ENCODE peak calls at places on chromosomes 2 and 18, in nine cellular contexts. J is RWPE1; X is effector memory CD4-positive, alpha-beta T cell; C is HCT116; G is body of pancreas; Z is heart right ventricle; T is H9; W is neural progenitor cell; Y is mammary epithelial cell. E is an unnamed sample.

GRCh38 chr18:61637319-61637718 is 255.5 kb downstream of the RNF152 start:
- DNase-seq in T (peak), W (peak), J (no peak), X (no peak), G (peak), C (no peak), Y (no peak), Z (no peak), E (no peak)

GRCh38 chr2:9478526-9478925 is 4.2 kb downstream of the IAH1 start:
- DNase-seq in Z (no peak), J (no peak), G (no peak), X (no peak), W (no peak), Y (no peak), C (no peak), T (no peak), E (no peak)

GRCh38 chr2:72973566-72974435 is 56.5 kb downstream of the EMX1 start:
- DNase-seq in Y (peak), X (no peak), G (peak), Z (peak), J (peak), W (peak), T (peak), C (peak), E (no peak)

GRCh38 chr2:128027278-128027800 is 520 bp downstream of the SAP130 start:
- DNase-seq in G (peak), T (peak), C (peak), W (peak), Y (peak), X (peak), J (peak), Z (peak), E (peak)

GRCh38 chr2:17869128-17869527 is 9.3 kb upstream of the KCNS3 start:
- DNase-seq in X (no peak), W (no peak), T (no peak), J (peak), Y (peak), Z (no peak), G (no peak), C (peak), E (no peak)

GRCh38 chr2:38095655-38095995 is 19.7 kb upstream of the CYP1B1 start:
- DNase-seq in W (no peak), T (no peak), J (no peak), Y (no peak), X (no peak), G (no peak), C (no peak), Z (no peak), E (no peak)

GRCh38 chr2:33526132-33526531 is 49.7 kb downstream of the RASGRP3 start:
- DNase-seq in X (no peak), Y (no peak), W (no peak), Z (no peak), G (no peak), J (no peak), T (no peak), C (no peak), E (no peak)

GRCh38 chr2:232901711-232902578 is 31.9 kb downstream of the SNORC start:
- DNase-seq in W (no peak), G (no peak), J (peak), X (no peak), Z (no peak), C (peak), T (peak), Y (peak), E (no peak)

GRCh38 chr18:52670903-52671302 is 330.9 kb downstream of the DCC start:
- DNase-seq in G (no peak), T (no peak), X (no peak), C (no peak), J (peak), W (no peak), Z (no peak), Y (peak), E (no peak)

GRCh38 chr2:158493458-158493857 is 36.7 kb downstream of the PKP4 start:
- DNase-seq in J (no peak), T (no peak), G (no peak), Z (no peak), W (peak), Y (no peak), X (no peak), C (no peak), E (no peak)
- H3K27ac ChIP-seq in J (no peak), T (no peak), G (no peak), Z (no peak), W (peak), Y (no peak), X (no peak), C (no peak), E (no peak)

GRCh38 chr2:19711470-19712372 is 190.1 kb downstream of the TTC32 start:
- DNase-seq in T (peak), G (no peak), C (peak), W (peak), X (no peak), Z (peak), Y (peak), J (peak), E (peak)
- H3K27ac ChIP-seq in T (no peak), G (no peak), C (no peak), W (no peak), X (no peak), Z (peak), Y (peak), J (peak), E (no peak)

GRCh38 chr18:8910186-8910585 is 192.3 kb upstream of the NDUFV2 start:
- DNase-seq in Y (no peak), W (no peak), J (no peak), C (no peak), T (no peak), G (no peak), X (no peak), Z (no peak), E (no peak)
- H3K27ac ChIP-seq in Y (no peak), W (no peak), J (no peak), C (no peak), T (no peak), G (no peak), X (no peak), Z (no peak), E (no peak)

GRCh38 chr2:113118263-113118657 is 9.1 kb upstream of the IL1RN start:
- DNase-seq in C (no peak), G (no peak), Z (no peak), T (no peak), J (no peak), W (no peak), X (no peak), Y (no peak), E (no peak)
- H3K27ac ChIP-seq in C (no peak), G (no peak), Z (no peak), T (no peak), J (peak), W (no peak), X (no peak), Y (peak), E (no peak)

GRCh38 chr2:85745619-85746018 is 8.2 kb upstream of the ATOH8 start:
- DNase-seq in Y (no peak), Z (no peak), T (no peak), J (no peak), G (no peak), W (no peak), X (no peak), C (no peak), E (no peak)
- H3K27ac ChIP-seq in Y (no peak), Z (peak), T (no peak), J (no peak), G (no peak), W (no peak), X (no peak), C (no peak), E (peak)

GRCh38 chr2:80147690-80148089 is 156.9 kb downstream of the LRRTM1 start:
- DNase-seq in W (no peak), T (no peak), G (no peak), Z (no peak), X (no peak), J (no peak), Y (no peak), C (no peak), E (no peak)
- H3K27ac ChIP-seq in W (no peak), T (no peak), G (no peak), Z (no peak), X (no peak), J (no peak), Y (no peak), C (no peak), E (no peak)

DNA sequence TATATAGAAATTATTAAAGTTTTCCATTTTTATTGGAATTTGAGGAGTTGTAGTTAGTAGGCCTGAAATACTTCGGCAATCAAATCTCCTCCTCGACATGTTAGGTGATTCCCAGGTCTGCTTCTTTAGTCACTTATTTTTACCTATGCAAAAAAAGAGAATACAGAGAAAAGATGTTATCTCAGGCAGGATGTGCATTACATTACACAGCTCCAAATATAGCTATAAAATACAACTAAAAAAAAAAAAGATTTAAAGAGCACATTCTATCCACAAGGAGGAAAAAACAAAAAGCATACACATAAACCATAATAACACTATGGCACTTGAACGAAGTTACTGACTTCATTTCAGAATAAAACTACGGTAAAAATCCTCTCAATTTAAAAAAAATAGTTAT is 8.1 kb downstream of the STK17B start:
- DNase-seq in Z (no peak), J (no peak), W (no peak), Y (no peak), C (no peak), X (no peak), G (no peak), T (no peak), E (no peak)
- H3K27ac ChIP-seq in Z (no peak), J (no peak), W (no peak), Y (no peak), C (no peak), X (peak), G (no peak), T (no peak), E (no peak)

DNA sequence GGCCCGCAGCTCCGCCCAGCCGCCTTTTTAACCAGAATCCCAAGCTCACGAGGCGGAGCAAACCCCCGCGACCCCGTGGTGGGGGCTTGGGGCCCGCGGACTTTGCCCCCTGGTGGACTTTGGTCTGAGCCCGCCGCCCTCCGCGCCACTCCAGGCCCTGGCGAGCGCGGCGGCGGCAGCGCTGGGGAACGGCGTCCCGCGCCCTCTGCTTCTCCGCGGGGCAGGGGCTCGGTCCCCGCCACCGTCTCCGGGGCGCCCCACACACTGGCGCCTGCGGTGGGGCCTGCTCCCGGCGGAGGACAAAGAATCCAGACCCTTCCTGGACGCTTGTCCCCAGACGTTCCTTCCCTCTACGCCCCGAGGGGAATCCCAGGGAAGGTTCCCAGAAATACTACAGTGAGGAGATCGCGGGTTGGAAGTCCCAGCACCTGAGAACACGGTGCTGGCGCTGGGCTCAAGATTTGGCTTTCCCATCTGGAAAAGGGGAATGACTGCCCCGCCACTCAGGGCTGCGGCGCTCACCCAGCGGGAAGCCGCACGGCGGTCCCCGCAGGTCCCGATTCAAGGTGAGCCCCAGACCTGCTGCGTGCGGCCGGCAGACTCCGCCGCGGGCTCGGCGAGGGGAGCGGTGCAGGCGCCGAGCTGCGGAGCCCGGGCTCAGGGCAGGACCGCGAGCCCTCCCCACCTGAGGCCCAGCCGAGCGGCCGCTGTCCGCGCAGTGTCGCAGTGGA is at the start of gene HAAO:
- DNase-seq in J (peak), C (no peak), W (peak), T (peak), X (no peak), Y (no peak), G (peak), Z (peak), E (no peak)
- H3K27ac ChIP-seq in J (no peak), C (no peak), W (no peak), T (no peak), X (no peak), Y (no peak), G (peak), Z (peak), E (peak)

GRCh38 chr2:191565647-191566198 is 112.2 kb upstream of the NABP1 start:
- DNase-seq in X (no peak), W (no peak), J (no peak), T (no peak), Z (no peak), C (no peak), Y (no peak), G (no peak), E (no peak)

GRCh38 chr2:191571163-191571769 is 106.7 kb upstream of the NABP1 start:
- DNase-seq in G (no peak), C (peak), T (no peak), Z (no peak), J (peak), Y (peak), W (peak), X (no peak), E (no peak)

GRCh38 chr2:191567229-191567628 is 110.7 kb upstream of the NABP1 start:
- DNase-seq in W (no peak), J (no peak), Z (no peak), C (no peak), Y (no peak), X (no peak), T (no peak), G (no peak), E (no peak)

GRCh38 chr2:191569025-191569424 is 108.9 kb upstream of the NABP1 start:
- DNase-seq in W (peak), J (no peak), Z (no peak), C (no peak), G (no peak), X (no peak), T (peak), Y (no peak), E (no peak)

DNA sequence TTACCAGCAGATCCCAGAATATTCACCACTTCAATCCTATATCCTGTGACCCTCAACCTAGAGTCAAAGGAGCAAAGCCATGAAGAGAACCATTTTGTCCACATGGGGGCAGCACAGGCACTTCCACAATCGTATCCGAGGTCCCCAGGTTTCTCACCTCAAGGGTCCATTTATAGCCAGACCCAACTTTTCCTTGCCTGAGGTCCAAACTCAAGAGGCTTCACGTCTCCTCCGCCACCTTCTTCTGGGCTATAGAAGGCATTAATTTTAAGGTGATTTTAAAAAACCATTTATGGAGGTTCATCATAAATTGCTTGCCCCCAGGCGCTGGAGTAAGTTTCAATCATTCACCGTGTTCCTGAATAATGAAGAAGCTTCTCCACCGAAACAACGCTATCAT is 111.6 kb upstream of the NABP1 start:
- DNase-seq in X (peak), G (peak), Z (peak), J (peak), C (peak), Y (peak), T (peak), W (peak), E (peak)
- H3K27ac ChIP-seq in X (no peak), G (no peak), Z (no peak), J (no peak), C (no peak), Y (no peak), T (no peak), W (no peak), E (no peak)

E was measured in caudate nucleus.